ENCODE peak calls at places on chromosomes 2 and 18, in seven cellular contexts. One of them, this sample, is unnamed.
A peak's percentile ranks its signal among the peaks of the same experiment; 100 is the strongest.

GRCh38 chr2:46798041-46798440 is 117.6 kb downstream of the MCFD2 start:
- DNase-seq in D341Med: no peak
- DNase-seq in right atrium auricular region: no peak
- DNase-seq in activated CD4-positive, alpha-beta T cell treated with anti-CD3 and anti-CD28 coated beads for 48 hours: no peak
- DNase-seq in activated CD8-positive, alpha-beta memory T cell treated with anti-CD3 and anti-CD28 coated beads for 4 hours: no peak
- DNase-seq in NCI-H526: no peak
- DNase-seq in RWPE1: no peak
- DNase-seq in this sample: no peak

GRCh38 chr2:96325038-96325883 is at the start of gene ITPRIPL1:
- DNase-seq in D341Med: peak; percentile 81
- DNase-seq in right atrium auricular region: no peak
- DNase-seq in activated CD4-positive, alpha-beta T cell treated with anti-CD3 and anti-CD28 coated beads for 48 hours: peak; percentile 54
- DNase-seq in activated CD8-positive, alpha-beta memory T cell treated with anti-CD3 and anti-CD28 coated beads for 4 hours: no peak
- DNase-seq in NCI-H526: peak; percentile 70
- DNase-seq in RWPE1: no peak
- DNase-seq in this sample: peak; percentile 56

GRCh38 chr2:9474361-9475117 is at the start of gene IAH1:
- DNase-seq in D341Med: peak; percentile 89
- DNase-seq in right atrium auricular region: no peak
- DNase-seq in activated CD4-positive, alpha-beta T cell treated with anti-CD3 and anti-CD28 coated beads for 48 hours: peak; percentile 71
- DNase-seq in activated CD8-positive, alpha-beta memory T cell treated with anti-CD3 and anti-CD28 coated beads for 4 hours: peak; percentile 53
- DNase-seq in NCI-H526: peak; percentile 80
- DNase-seq in RWPE1: peak; percentile 56
- DNase-seq in this sample: peak; percentile 77

GRCh38 chr2:145652546-145652945 is 1132.6 kb upstream of the ZEB2 start:
- DNase-seq in D341Med: no peak
- DNase-seq in right atrium auricular region: no peak
- DNase-seq in activated CD4-positive, alpha-beta T cell treated with anti-CD3 and anti-CD28 coated beads for 48 hours: no peak
- DNase-seq in activated CD8-positive, alpha-beta memory T cell treated with anti-CD3 and anti-CD28 coated beads for 4 hours: no peak
- DNase-seq in NCI-H526: no peak
- DNase-seq in RWPE1: no peak
- DNase-seq in this sample: no peak

GRCh38 chr18:2655153-2655953 is at the start of gene SMCHD1:
- DNase-seq in D341Med: peak; percentile 99
- DNase-seq in right atrium auricular region: peak; percentile 90
- DNase-seq in activated CD4-positive, alpha-beta T cell treated with anti-CD3 and anti-CD28 coated beads for 48 hours: peak; percentile 95
- DNase-seq in activated CD8-positive, alpha-beta memory T cell treated with anti-CD3 and anti-CD28 coated beads for 4 hours: peak; percentile 84
- DNase-seq in NCI-H526: peak; percentile 76
- DNase-seq in RWPE1: peak; percentile 81
- DNase-seq in this sample: peak; percentile 94

GRCh38 chr2:29962922-29963321 is 41.5 kb upstream of the ALK start:
- DNase-seq in D341Med: no peak
- DNase-seq in right atrium auricular region: no peak
- DNase-seq in activated CD4-positive, alpha-beta T cell treated with anti-CD3 and anti-CD28 coated beads for 48 hours: no peak
- DNase-seq in activated CD8-positive, alpha-beta memory T cell treated with anti-CD3 and anti-CD28 coated beads for 4 hours: no peak
- DNase-seq in NCI-H526: no peak
- DNase-seq in RWPE1: no peak
- DNase-seq in this sample: no peak

GRCh38 chr18:5543036-5543671 is 643 bp downstream of the EPB41L3 start:
- DNase-seq in D341Med: peak; percentile 90
- DNase-seq in right atrium auricular region: no peak
- DNase-seq in activated CD4-positive, alpha-beta T cell treated with anti-CD3 and anti-CD28 coated beads for 48 hours: no peak
- DNase-seq in activated CD8-positive, alpha-beta memory T cell treated with anti-CD3 and anti-CD28 coated beads for 4 hours: no peak
- DNase-seq in NCI-H526: peak; percentile 35
- DNase-seq in RWPE1: no peak
- DNase-seq in this sample: no peak

GRCh38 chr2:157838442-157839161 is 37.5 kb downstream of the ACVR1 start:
- DNase-seq in D341Med: no peak
- DNase-seq in right atrium auricular region: peak; percentile 68
- DNase-seq in activated CD4-positive, alpha-beta T cell treated with anti-CD3 and anti-CD28 coated beads for 48 hours: peak; percentile 46
- DNase-seq in activated CD8-positive, alpha-beta memory T cell treated with anti-CD3 and anti-CD28 coated beads for 4 hours: no peak
- DNase-seq in NCI-H526: peak; percentile 14
- DNase-seq in RWPE1: peak; percentile 63
- DNase-seq in this sample: peak; percentile 34

GRCh38 chr2:219128401-219128800 is 32.2 kb downstream of the NHEJ1 start:
- DNase-seq in D341Med: no peak
- DNase-seq in right atrium auricular region: no peak
- DNase-seq in activated CD4-positive, alpha-beta T cell treated with anti-CD3 and anti-CD28 coated beads for 48 hours: no peak
- DNase-seq in activated CD8-positive, alpha-beta memory T cell treated with anti-CD3 and anti-CD28 coated beads for 4 hours: no peak
- DNase-seq in NCI-H526: no peak
- DNase-seq in RWPE1: no peak
- DNase-seq in this sample: no peak

GRCh38 chr2:221447310-221447709 is 124.8 kb downstream of the EPHA4 start:
- DNase-seq in D341Med: no peak
- DNase-seq in right atrium auricular region: no peak
- DNase-seq in activated CD4-positive, alpha-beta T cell treated with anti-CD3 and anti-CD28 coated beads for 48 hours: no peak
- DNase-seq in activated CD8-positive, alpha-beta memory T cell treated with anti-CD3 and anti-CD28 coated beads for 4 hours: no peak
- DNase-seq in NCI-H526: no peak
- DNase-seq in RWPE1: peak; percentile 10
- DNase-seq in this sample: no peak

GRCh38 chr2:86477349-86477748 is 36.2 kb downstream of the KDM3A start:
- DNase-seq in D341Med: no peak
- DNase-seq in right atrium auricular region: no peak
- DNase-seq in activated CD4-positive, alpha-beta T cell treated with anti-CD3 and anti-CD28 coated beads for 48 hours: no peak
- DNase-seq in activated CD8-positive, alpha-beta memory T cell treated with anti-CD3 and anti-CD28 coated beads for 4 hours: no peak
- DNase-seq in NCI-H526: no peak
- DNase-seq in RWPE1: no peak
- DNase-seq in this sample: no peak

GRCh38 chr2:3634631-3635091 is 23.3 kb upstream of the ALLC start:
- DNase-seq in D341Med: peak; percentile 7
- DNase-seq in right atrium auricular region: no peak
- DNase-seq in activated CD4-positive, alpha-beta T cell treated with anti-CD3 and anti-CD28 coated beads for 48 hours: no peak
- DNase-seq in activated CD8-positive, alpha-beta memory T cell treated with anti-CD3 and anti-CD28 coated beads for 4 hours: no peak
- DNase-seq in NCI-H526: no peak
- DNase-seq in RWPE1: no peak
- DNase-seq in this sample: no peak

GRCh38 chr2:82275599-82275998 is 1971.0 kb upstream of the LRRTM1 start:
- DNase-seq in D341Med: no peak
- DNase-seq in right atrium auricular region: no peak
- DNase-seq in activated CD4-positive, alpha-beta T cell treated with anti-CD3 and anti-CD28 coated beads for 48 hours: no peak
- DNase-seq in activated CD8-positive, alpha-beta memory T cell treated with anti-CD3 and anti-CD28 coated beads for 4 hours: no peak
- DNase-seq in NCI-H526: no peak
- DNase-seq in RWPE1: no peak
- DNase-seq in this sample: no peak

GRCh38 chr2:22011048-22011447 is 887.3 kb downstream of the TDRD15 start:
- DNase-seq in D341Med: no peak
- DNase-seq in right atrium auricular region: no peak
- DNase-seq in activated CD4-positive, alpha-beta T cell treated with anti-CD3 and anti-CD28 coated beads for 48 hours: no peak
- DNase-seq in activated CD8-positive, alpha-beta memory T cell treated with anti-CD3 and anti-CD28 coated beads for 4 hours: no peak
- DNase-seq in NCI-H526: no peak
- DNase-seq in RWPE1: no peak
- DNase-seq in this sample: no peak

GRCh38 chr2:136327162-136327852 is 209.4 kb upstream of the CXCR4 start:
- DNase-seq in D341Med: no peak
- DNase-seq in right atrium auricular region: no peak
- DNase-seq in activated CD4-positive, alpha-beta T cell treated with anti-CD3 and anti-CD28 coated beads for 48 hours: peak; percentile 88
- DNase-seq in activated CD8-positive, alpha-beta memory T cell treated with anti-CD3 and anti-CD28 coated beads for 4 hours: peak; percentile 20
- DNase-seq in NCI-H526: no peak
- DNase-seq in RWPE1: no peak
- DNase-seq in this sample: peak; percentile 93

GRCh38 chr18:2846241-2846637 is 567 bp upstream of the EMILIN2 start:
- DNase-seq in D341Med: no peak
- DNase-seq in right atrium auricular region: no peak
- DNase-seq in activated CD4-positive, alpha-beta T cell treated with anti-CD3 and anti-CD28 coated beads for 48 hours: peak; percentile 20
- DNase-seq in activated CD8-positive, alpha-beta memory T cell treated with anti-CD3 and anti-CD28 coated beads for 4 hours: no peak
- DNase-seq in NCI-H526: no peak
- DNase-seq in RWPE1: peak; percentile 23
- DNase-seq in this sample: peak; percentile 39

GRCh38 chr18:13257361-13257980 is 38.9 kb downstream of the LDLRAD4 start:
- DNase-seq in D341Med: peak; percentile 25
- DNase-seq in right atrium auricular region: no peak
- DNase-seq in activated CD4-positive, alpha-beta T cell treated with anti-CD3 and anti-CD28 coated beads for 48 hours: no peak
- DNase-seq in activated CD8-positive, alpha-beta memory T cell treated with anti-CD3 and anti-CD28 coated beads for 4 hours: no peak
- DNase-seq in NCI-H526: no peak
- DNase-seq in RWPE1: no peak
- DNase-seq in this sample: peak; percentile 1

GRCh38 chr2:120245520-120245835 is 7.2 kb upstream of the RALB start:
- DNase-seq in D341Med: no peak
- DNase-seq in right atrium auricular region: no peak
- DNase-seq in activated CD4-positive, alpha-beta T cell treated with anti-CD3 and anti-CD28 coated beads for 48 hours: no peak
- DNase-seq in activated CD8-positive, alpha-beta memory T cell treated with anti-CD3 and anti-CD28 coated beads for 4 hours: no peak
- DNase-seq in NCI-H526: peak; percentile 62
- DNase-seq in RWPE1: no peak
- DNase-seq in this sample: no peak

GRCh38 chr2:100482741-100483140 is 12.5 kb downstream of the NMS start:
- DNase-seq in D341Med: no peak
- DNase-seq in right atrium auricular region: no peak
- DNase-seq in activated CD4-positive, alpha-beta T cell treated with anti-CD3 and anti-CD28 coated beads for 48 hours: peak; percentile 3
- DNase-seq in activated CD8-positive, alpha-beta memory T cell treated with anti-CD3 and anti-CD28 coated beads for 4 hours: no peak
- DNase-seq in NCI-H526: peak; percentile 28
- DNase-seq in RWPE1: no peak
- DNase-seq in this sample: no peak

GRCh38 chr2:53230691-53231090 is 536.9 kb upstream of the CHAC2 start:
- DNase-seq in D341Med: no peak
- DNase-seq in right atrium auricular region: no peak
- DNase-seq in activated CD4-positive, alpha-beta T cell treated with anti-CD3 and anti-CD28 coated beads for 48 hours: no peak
- DNase-seq in activated CD8-positive, alpha-beta memory T cell treated with anti-CD3 and anti-CD28 coated beads for 4 hours: no peak
- DNase-seq in NCI-H526: no peak
- DNase-seq in RWPE1: no peak
- DNase-seq in this sample: no peak

This sample was measured in activated CD4-positive, alpha-beta memory T cell treated with anti-CD3 and anti-CD28 coated beads for 36 hours.